ENCODE peak calls at places on chromosome 15, in nine cellular contexts. One of them, this sample, is unnamed.

GRCh38 chr15:77632760-77633133 is at the start of gene LINGO1:
- DNase-seq in A549: peak
- DNase-seq in K562: peak
- DNase-seq in stomach: no peak
- DNase-seq in suprapubic skin: no peak
- DNase-seq in H1: no peak
- DNase-seq in transverse colon: no peak
- DNase-seq in HepG2: no peak
- DNase-seq in esophagus muscularis mucosa: no peak
- DNase-seq in this sample: peak

GRCh38 chr15:74396445-74397238 is 29.2 kb upstream of the CYP11A1 start:
- DNase-seq in A549: peak
- DNase-seq in K562: no peak
- DNase-seq in stomach: peak
- DNase-seq in suprapubic skin: no peak
- DNase-seq in H1: no peak
- DNase-seq in transverse colon: peak
- DNase-seq in HepG2: peak
- DNase-seq in esophagus muscularis mucosa: no peak
- DNase-seq in this sample: no peak

GRCh38 chr15:71088683-71089082 is 26.6 kb upstream of the THSD4 start:
- DNase-seq in A549: no peak
- DNase-seq in K562: no peak
- DNase-seq in stomach: no peak
- DNase-seq in suprapubic skin: no peak
- DNase-seq in H1: no peak
- DNase-seq in transverse colon: no peak
- DNase-seq in HepG2: no peak
- DNase-seq in esophagus muscularis mucosa: no peak
- DNase-seq in this sample: no peak

GRCh38 chr15:88913017-88913849 is at the start of gene MFGE8:
- DNase-seq in A549: peak
- DNase-seq in K562: peak
- DNase-seq in stomach: peak
- DNase-seq in suprapubic skin: no peak
- DNase-seq in H1: peak
- DNase-seq in transverse colon: peak
- DNase-seq in HepG2: peak
- DNase-seq in esophagus muscularis mucosa: peak
- DNase-seq in this sample: peak

GRCh38 chr15:63122002-63122893 is 587 bp downstream of the LACTB start:
- DNase-seq in A549: peak
- DNase-seq in K562: peak
- DNase-seq in stomach: peak
- DNase-seq in suprapubic skin: peak
- DNase-seq in H1: peak
- DNase-seq in transverse colon: peak
- DNase-seq in HepG2: peak
- DNase-seq in esophagus muscularis mucosa: peak
- DNase-seq in this sample: peak

GRCh38 chr15:91338763-91339162 is 238.7 kb downstream of the SV2B start:
- DNase-seq in A549: peak
- DNase-seq in K562: no peak
- DNase-seq in stomach: no peak
- DNase-seq in suprapubic skin: no peak
- DNase-seq in H1: peak
- DNase-seq in transverse colon: no peak
- DNase-seq in HepG2: no peak
- DNase-seq in esophagus muscularis mucosa: no peak
- DNase-seq in this sample: no peak

GRCh38 chr15:49645937-49646336 is 25.1 kb downstream of the DTWD1 start:
- DNase-seq in A549: peak
- DNase-seq in K562: no peak
- DNase-seq in stomach: peak
- DNase-seq in suprapubic skin: no peak
- DNase-seq in H1: no peak
- DNase-seq in transverse colon: no peak
- DNase-seq in HepG2: peak
- DNase-seq in esophagus muscularis mucosa: no peak
- DNase-seq in this sample: no peak

GRCh38 chr15:33135355-33135781 is 59.1 kb downstream of the FMN1 start:
- DNase-seq in A549: no peak
- DNase-seq in K562: no peak
- DNase-seq in stomach: no peak
- DNase-seq in suprapubic skin: peak
- DNase-seq in H1: no peak
- DNase-seq in transverse colon: no peak
- DNase-seq in HepG2: no peak
- DNase-seq in esophagus muscularis mucosa: no peak
- DNase-seq in this sample: no peak

GRCh38 chr15:77866186-77866585 is 211.3 kb downstream of the TBC1D2B start:
- DNase-seq in A549: no peak
- DNase-seq in K562: no peak
- DNase-seq in stomach: no peak
- DNase-seq in suprapubic skin: peak
- DNase-seq in H1: no peak
- DNase-seq in transverse colon: peak
- DNase-seq in HepG2: no peak
- DNase-seq in esophagus muscularis mucosa: no peak
- DNase-seq in this sample: no peak

GRCh38 chr15:77544162-77544561 is 88.5 kb downstream of the LINGO1 start:
- DNase-seq in A549: no peak
- DNase-seq in K562: no peak
- DNase-seq in stomach: no peak
- DNase-seq in suprapubic skin: no peak
- DNase-seq in H1: no peak
- DNase-seq in transverse colon: no peak
- DNase-seq in HepG2: no peak
- DNase-seq in esophagus muscularis mucosa: no peak
- DNase-seq in this sample: no peak

GRCh38 chr15:25763206-25763880 is 99.8 kb downstream of the ATP10A start:
- DNase-seq in A549: peak
- DNase-seq in K562: no peak
- DNase-seq in stomach: peak
- DNase-seq in suprapubic skin: no peak
- DNase-seq in H1: no peak
- DNase-seq in transverse colon: no peak
- DNase-seq in HepG2: no peak
- DNase-seq in esophagus muscularis mucosa: no peak
- DNase-seq in this sample: no peak

GRCh38 chr15:63602595-63602994 is 5.4 kb downstream of the FBXL22 start:
- DNase-seq in A549: no peak
- DNase-seq in K562: no peak
- DNase-seq in stomach: no peak
- DNase-seq in suprapubic skin: no peak
- DNase-seq in H1: no peak
- DNase-seq in transverse colon: no peak
- DNase-seq in HepG2: no peak
- DNase-seq in esophagus muscularis mucosa: no peak
- DNase-seq in this sample: no peak

GRCh38 chr15:100712226-100712625 is 109.8 kb downstream of the ASB7 start:
- DNase-seq in A549: no peak
- DNase-seq in K562: no peak
- DNase-seq in stomach: no peak
- DNase-seq in suprapubic skin: no peak
- DNase-seq in H1: no peak
- DNase-seq in transverse colon: peak
- DNase-seq in HepG2: no peak
- DNase-seq in esophagus muscularis mucosa: no peak
- DNase-seq in this sample: peak

GRCh38 chr15:20357139-20358065 is 184.2 kb downstream of the GOLGA6L6 start:
- DNase-seq in A549: peak
- DNase-seq in K562: no peak
- DNase-seq in stomach: peak
- DNase-seq in suprapubic skin: peak
- DNase-seq in H1: no peak
- DNase-seq in transverse colon: no peak
- DNase-seq in HepG2: no peak
- DNase-seq in esophagus muscularis mucosa: peak
- DNase-seq in this sample: peak

GRCh38 chr15:71691700-71692417 is 118.5 kb upstream of the NR2E3 start:
- DNase-seq in A549: no peak
- DNase-seq in K562: no peak
- DNase-seq in stomach: peak
- DNase-seq in suprapubic skin: no peak
- DNase-seq in H1: no peak
- DNase-seq in transverse colon: no peak
- DNase-seq in HepG2: no peak
- DNase-seq in esophagus muscularis mucosa: peak
- DNase-seq in this sample: no peak

GRCh38 chr15:45199136-45199810 is 11.5 kb upstream of the SHF start:
- DNase-seq in A549: peak
- DNase-seq in K562: no peak
- DNase-seq in stomach: no peak
- DNase-seq in suprapubic skin: no peak
- DNase-seq in H1: no peak
- DNase-seq in transverse colon: peak
- DNase-seq in HepG2: peak
- DNase-seq in esophagus muscularis mucosa: no peak
- DNase-seq in this sample: no peak

GRCh38 chr15:45200001-45200798 is 12.4 kb upstream of the SHF start:
- DNase-seq in A549: peak
- DNase-seq in K562: peak
- DNase-seq in stomach: peak
- DNase-seq in suprapubic skin: peak
- DNase-seq in H1: peak
- DNase-seq in transverse colon: peak
- DNase-seq in HepG2: peak
- DNase-seq in esophagus muscularis mucosa: peak
- DNase-seq in this sample: peak

GRCh38 chr15:45200799-45201556 is 13.2 kb upstream of the SHF start:
- DNase-seq in A549: peak
- DNase-seq in K562: peak
- DNase-seq in stomach: peak
- DNase-seq in suprapubic skin: peak
- DNase-seq in H1: no peak
- DNase-seq in transverse colon: peak
- DNase-seq in HepG2: peak
- DNase-seq in esophagus muscularis mucosa: peak
- DNase-seq in this sample: peak

GRCh38 chr15:45197512-45197911 is 9.7 kb upstream of the SHF start:
- DNase-seq in A549: no peak
- DNase-seq in K562: no peak
- DNase-seq in stomach: no peak
- DNase-seq in suprapubic skin: no peak
- DNase-seq in H1: no peak
- DNase-seq in transverse colon: no peak
- DNase-seq in HepG2: no peak
- DNase-seq in esophagus muscularis mucosa: no peak
- DNase-seq in this sample: no peak

GRCh38 chr15:45198337-45199135 is 10.8 kb upstream of the SHF start:
- DNase-seq in A549: peak
- DNase-seq in K562: peak
- DNase-seq in stomach: peak
- DNase-seq in suprapubic skin: peak
- DNase-seq in H1: no peak
- DNase-seq in transverse colon: peak
- DNase-seq in HepG2: peak
- DNase-seq in esophagus muscularis mucosa: peak
- DNase-seq in this sample: peak
- TF ChIP-seq POLR2A in A549: peak
- TF ChIP-seq POLR2A in K562: peak
- TF ChIP-seq POLR2A in stomach: peak
- TF ChIP-seq POLR2A in suprapubic skin: peak
- TF ChIP-seq POLR2A in H1: no peak
- TF ChIP-seq POLR2A in transverse colon: peak
- TF ChIP-seq POLR2A in HepG2: peak
- TF ChIP-seq POLR2A in esophagus muscularis mucosa: peak
- TF ChIP-seq POLR2A in this sample: peak

GRCh38 chr15:83694538-83694937 is 40.6 kb downstream of the ADAMTSL3 start:
- DNase-seq in A549: no peak
- DNase-seq in K562: no peak
- DNase-seq in stomach: no peak
- DNase-seq in suprapubic skin: no peak
- DNase-seq in H1: no peak
- DNase-seq in transverse colon: no peak
- DNase-seq in HepG2: no peak
- DNase-seq in esophagus muscularis mucosa: no peak
- DNase-seq in this sample: no peak
- TF ChIP-seq EP300 in A549: no peak
- TF ChIP-seq EP300 in K562: no peak
- TF ChIP-seq EP300 in stomach: no peak
- TF ChIP-seq EP300 in suprapubic skin: no peak
- TF ChIP-seq EP300 in H1: no peak
- TF ChIP-seq EP300 in transverse colon: no peak
- TF ChIP-seq EP300 in HepG2: no peak
- TF ChIP-seq EP300 in esophagus muscularis mucosa: no peak
- TF ChIP-seq EP300 in this sample: no peak

GRCh38 chr15:52066842-52067544 is 45.6 kb downstream of the BCL2L10 start:
- DNase-seq in A549: no peak
- DNase-seq in K562: no peak
- DNase-seq in stomach: no peak
- DNase-seq in suprapubic skin: no peak
- DNase-seq in H1: no peak
- DNase-seq in transverse colon: peak
- DNase-seq in HepG2: no peak
- DNase-seq in esophagus muscularis mucosa: no peak
- DNase-seq in this sample: no peak
- H3K27ac ChIP-seq in A549: peak
- H3K27ac ChIP-seq in K562: no peak
- H3K27ac ChIP-seq in stomach: no peak
- H3K27ac ChIP-seq in suprapubic skin: peak
- H3K27ac ChIP-seq in H1: no peak
- H3K27ac ChIP-seq in transverse colon: peak
- H3K27ac ChIP-seq in HepG2: peak
- H3K27ac ChIP-seq in esophagus muscularis mucosa: no peak
- H3K27ac ChIP-seq in this sample: no peak

GRCh38 chr15:69414702-69415161 is 583 bp downstream of the KIF23 start:
- DNase-seq in A549: peak
- DNase-seq in K562: peak
- DNase-seq in stomach: no peak
- DNase-seq in suprapubic skin: no peak
- DNase-seq in H1: no peak
- DNase-seq in transverse colon: peak
- DNase-seq in HepG2: peak
- DNase-seq in esophagus muscularis mucosa: no peak
- DNase-seq in this sample: peak
- TF ChIP-seq POLR2A in A549: no peak
- TF ChIP-seq POLR2A in K562: no peak
- TF ChIP-seq POLR2A in stomach: no peak
- TF ChIP-seq POLR2A in suprapubic skin: no peak
- TF ChIP-seq POLR2A in H1: no peak
- TF ChIP-seq POLR2A in transverse colon: no peak
- TF ChIP-seq POLR2A in HepG2: peak
- TF ChIP-seq POLR2A in esophagus muscularis mucosa: no peak
- TF ChIP-seq POLR2A in this sample: no peak

DNA sequence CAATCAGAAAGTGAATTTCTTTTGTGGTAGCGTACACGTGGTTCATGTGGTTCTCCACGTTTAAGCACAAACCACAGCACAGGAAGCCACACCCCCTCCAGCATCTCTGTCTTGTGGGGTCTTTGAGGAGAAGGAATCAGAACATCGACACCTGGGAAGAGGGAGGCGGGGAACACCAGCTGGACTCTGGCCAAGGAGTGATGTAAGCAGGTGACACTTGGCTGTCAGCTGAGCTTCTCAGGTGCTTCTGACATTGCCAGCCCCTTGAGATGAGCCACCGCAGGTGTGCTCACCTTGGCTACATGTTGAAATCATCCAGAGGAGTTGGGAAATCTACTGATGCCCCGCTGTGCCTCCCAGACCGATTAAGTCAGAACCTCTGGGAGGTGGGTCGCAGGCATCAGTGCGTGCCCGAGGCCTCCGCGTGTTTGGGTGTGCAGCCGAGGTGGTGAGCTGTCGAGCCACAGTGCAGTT is 85.0 kb downstream of the FAM81A start:
- DNase-seq in A549: no peak
- DNase-seq in K562: no peak
- DNase-seq in stomach: no peak
- DNase-seq in suprapubic skin: no peak
- DNase-seq in H1: no peak
- DNase-seq in transverse colon: no peak
- DNase-seq in HepG2: no peak
- DNase-seq in esophagus muscularis mucosa: no peak
- DNase-seq in this sample: no peak
- TF ChIP-seq EP300 in A549: no peak
- TF ChIP-seq EP300 in K562: no peak
- TF ChIP-seq EP300 in stomach: no peak
- TF ChIP-seq EP300 in suprapubic skin: no peak
- TF ChIP-seq EP300 in H1: no peak
- TF ChIP-seq EP300 in transverse colon: no peak
- TF ChIP-seq EP300 in HepG2: no peak
- TF ChIP-seq EP300 in esophagus muscularis mucosa: no peak
- TF ChIP-seq EP300 in this sample: no peak

This sample was measured in ovary.